ENCODE peak calls at places on chromosome 12, in four cellular contexts. W is NCI-H1092, Y is NCI-H2081, O is vagina. V is an unnamed sample.
A peak's percentile ranks its signal among the peaks of the same experiment; 100 is the strongest.

GRCh38 chr12:31323466-31324115 is 2.4 kb downstream of the SINHCAF start:
- DNase-seq in W (no peak), Y (peak; percentile 72), O (no peak), V (no peak)

GRCh38 chr12:95262808-95263207 is 45.2 kb downstream of the VEZT start:
- DNase-seq in Y (peak; percentile 66), O (no peak), W (no peak), V (no peak)

GRCh38 chr12:52794479-52795331 is 1.2 kb downstream of the KRT3 start:
- DNase-seq in Y (no peak), O (no peak), W (no peak), V (no peak)

GRCh38 chr12:6264402-6265037 is 46.0 kb upstream of the PLEKHG6 start:
- DNase-seq in Y (no peak), O (no peak), W (no peak), V (no peak)

GRCh38 chr12:6230321-6231110 is 30.3 kb downstream of the CD9 start:
- DNase-seq in Y (no peak), O (no peak), W (no peak), V (no peak)

GRCh38 chr12:78316150-78316549 is 485.5 kb downstream of the NAV3 start:
- DNase-seq in W (no peak), O (no peak), Y (no peak), V (no peak)

GRCh38 chr12:62769076-62769619 is 165.8 kb downstream of the PPM1H start:
- DNase-seq in Y (no peak), W (no peak), O (no peak), V (no peak)

GRCh38 chr12:48925218-48925871 is at the start of gene FKBP11:
- DNase-seq in Y (peak; percentile 12), W (no peak), O (no peak), V (peak; percentile 6)

GRCh38 chr12:96500686-96501085 is 11.3 kb downstream of the CFAP54 start:
- DNase-seq in O (no peak), Y (no peak), W (no peak), V (no peak)

GRCh38 chr12:115659422-115659821 is 618.1 kb downstream of the MED13L start:
- DNase-seq in W (no peak), O (no peak), Y (no peak), V (no peak)

GRCh38 chr12:64181504-64182291 is 40.4 kb downstream of the KICS2 start:
- DNase-seq in W (no peak), Y (peak; percentile 53), O (peak; percentile 90), V (no peak)

GRCh38 chr12:65948320-65949008 is 124.2 kb downstream of the HMGA2 start:
- DNase-seq in Y (no peak), O (no peak), W (no peak), V (no peak)

GRCh38 chr12:120630139-120630895 is 10.1 kb upstream of the CABP1 start:
- DNase-seq in W (no peak), Y (no peak), O (no peak), V (no peak)

GRCh38 chr12:48980953-48981756 is 3.0 kb downstream of the WNT1 start:
- DNase-seq in O (no peak), Y (no peak), W (no peak), V (no peak)

GRCh38 chr12:123071401-123072304 is 79.2 kb downstream of the PITPNM2 start:
- DNase-seq in W (no peak), O (no peak), Y (no peak), V (no peak)

GRCh38 chr12:15883536-15883935 is 1.3 kb downstream of the STRAP start:
- DNase-seq in W (no peak), Y (no peak), O (no peak), V (no peak)

GRCh38 chr12:14904854-14905253 is 19.2 kb upstream of the MGP start:
- DNase-seq in W (no peak), O (no peak), Y (no peak), V (no peak)

GRCh38 chr12:123942277-123942653 is 30.4 kb downstream of the CCDC92 start:
- DNase-seq in Y (no peak), W (no peak), O (no peak), V (no peak)

GRCh38 chr12:57242329-57242690 is 8.7 kb downstream of the STAC3 start:
- DNase-seq in O (no peak), Y (peak; percentile 78), W (peak; percentile 55), V (no peak)

GRCh38 chr12:102522768-102523167 is 42.4 kb upstream of the IGF1 start:
- DNase-seq in Y (no peak), W (no peak), O (no peak), V (no peak)

GRCh38 chr12:123076604-123077297 is 74.1 kb downstream of the PITPNM2 start:
- DNase-seq in Y (no peak), O (no peak), W (no peak), V (no peak)

GRCh38 chr12:120971299-120972180 is 6.8 kb upstream of the HNF1A start:
- DNase-seq in W (no peak), Y (peak; percentile 62), O (no peak), V (no peak)

GRCh38 chr12:20596036-20596435 is 99.1 kb upstream of the SLCO1C1 start:
- DNase-seq in O (no peak), Y (peak; percentile 50), W (no peak), V (peak; percentile 37)

GRCh38 chr12:65615091-65615490 is 209.2 kb upstream of the HMGA2 start:
- DNase-seq in W (no peak), Y (no peak), O (no peak), V (no peak)

GRCh38 chr12:124028560-124028935 is 55.5 kb downstream of the ZNF664 start:
- DNase-seq in O (no peak), W (no peak), Y (no peak), V (no peak)

GRCh38 chr12:112347521-112347920 is 34.7 kb downstream of the HECTD4 start:
- DNase-seq in W (no peak), O (no peak), Y (no peak), V (no peak)

GRCh38 chr12:67989184-67989965 is at the start of gene IFNG-AS1:
- DNase-seq in O (no peak), Y (peak; percentile 10), W (no peak), V (no peak)

GRCh38 chr12:93484315-93484981 is 17.1 kb downstream of the MRPL42 start:
- DNase-seq in Y (no peak), W (no peak), O (no peak), V (no peak)

GRCh38 chr12:87217486-87217885 is 811.7 kb downstream of the C12orf50 start:
- DNase-seq in W (no peak), O (no peak), Y (no peak), V (no peak)

V was measured in NCI-H1930.